ENCODE peak calls at places on chromosomes 7 and 10, in four cellular contexts. One of them, this sample, is unnamed.
A peak's percentile ranks its signal among the peaks of the same experiment; 100 is the strongest.

GRCh38 chr10:17200885-17201164 is 647 bp downstream of the TRDMT1 start:
- DNase-seq in tibial nerve: peak; percentile 42
- DNase-seq in gastrocnemius medialis: no peak
- DNase-seq in A549: peak; percentile 67
- DNase-seq in this sample: no peak

GRCh38 chr7:48548667-48549066 is 375.7 kb upstream of the CDC14C start:
- DNase-seq in tibial nerve: no peak
- DNase-seq in gastrocnemius medialis: no peak
- DNase-seq in A549: no peak
- DNase-seq in this sample: no peak

GRCh38 chr7:40310213-40310612 is 175.4 kb downstream of the SUGCT start:
- DNase-seq in tibial nerve: no peak
- DNase-seq in gastrocnemius medialis: no peak
- DNase-seq in A549: no peak
- DNase-seq in this sample: no peak

GRCh38 chr10:125083576-125083920 is 76.8 kb downstream of the CTBP2 start:
- DNase-seq in tibial nerve: no peak
- DNase-seq in gastrocnemius medialis: peak; percentile 76
- DNase-seq in A549: peak; percentile 77
- DNase-seq in this sample: no peak

GRCh38 chr7:35548291-35548690 is 146.6 kb downstream of the HERPUD2 start:
- DNase-seq in tibial nerve: no peak
- DNase-seq in gastrocnemius medialis: no peak
- DNase-seq in A549: no peak
- DNase-seq in this sample: no peak

GRCh38 chr10:71868192-71868697 is 17.2 kb upstream of the PSAP start:
- DNase-seq in tibial nerve: peak; percentile 38
- DNase-seq in gastrocnemius medialis: peak; percentile 90
- DNase-seq in A549: peak; percentile 80
- DNase-seq in this sample: peak; percentile 76

GRCh38 chr10:42990721-42991441 is 86.0 kb upstream of the RET start:
- DNase-seq in tibial nerve: no peak
- DNase-seq in gastrocnemius medialis: no peak
- DNase-seq in A549: no peak
- DNase-seq in this sample: no peak

GRCh38 chr7:114086906-114087651 is 168.3 kb upstream of the PPP1R3A start:
- DNase-seq in tibial nerve: no peak
- DNase-seq in gastrocnemius medialis: peak; percentile 5
- DNase-seq in A549: no peak
- DNase-seq in this sample: no peak

GRCh38 chr7:20816389-20816959 is 29.8 kb upstream of the SP8 start:
- DNase-seq in tibial nerve: no peak
- DNase-seq in gastrocnemius medialis: no peak
- DNase-seq in A549: no peak
- DNase-seq in this sample: no peak

GRCh38 chr10:13206091-13206490 is 28.1 kb downstream of the UCMA start:
- DNase-seq in tibial nerve: no peak
- DNase-seq in gastrocnemius medialis: no peak
- DNase-seq in A549: no peak
- DNase-seq in this sample: no peak

GRCh38 chr10:100659361-100660098 is 85.9 kb upstream of the PAX2 start:
- DNase-seq in tibial nerve: no peak
- DNase-seq in gastrocnemius medialis: no peak
- DNase-seq in A549: no peak
- DNase-seq in this sample: no peak

GRCh38 chr10:11472158-11472753 is 139.2 kb downstream of the USP6NL start:
- DNase-seq in tibial nerve: peak; percentile 49
- DNase-seq in gastrocnemius medialis: peak; percentile 16
- DNase-seq in A549: peak; percentile 65
- DNase-seq in this sample: peak; percentile 35

GRCh38 chr10:102856758-102857424 is 2.8 kb downstream of the BORCS7 start:
- DNase-seq in tibial nerve: no peak
- DNase-seq in gastrocnemius medialis: no peak
- DNase-seq in A549: no peak
- DNase-seq in this sample: no peak

GRCh38 chr10:104045151-104046089 is 40.3 kb downstream of the COL17A1 start:
- DNase-seq in tibial nerve: no peak
- DNase-seq in gastrocnemius medialis: no peak
- DNase-seq in A549: peak; percentile 78
- DNase-seq in this sample: peak; percentile 74

GRCh38 chr10:122882798-122883197 is 3.4 kb upstream of the FAM24B start:
- DNase-seq in tibial nerve: no peak
- DNase-seq in gastrocnemius medialis: no peak
- DNase-seq in A549: no peak
- DNase-seq in this sample: no peak

GRCh38 chr10:90674927-90675326 is 182.9 kb downstream of the HTR7 start:
- DNase-seq in tibial nerve: no peak
- DNase-seq in gastrocnemius medialis: no peak
- DNase-seq in A549: no peak
- DNase-seq in this sample: no peak

GRCh38 chr7:21851445-21852043 is 94.2 kb downstream of the CDCA7L start:
- DNase-seq in tibial nerve: no peak
- DNase-seq in gastrocnemius medialis: no peak
- DNase-seq in A549: no peak
- DNase-seq in this sample: no peak

GRCh38 chr10:97028126-97028831 is 157.5 kb downstream of the SLIT1 start:
- DNase-seq in tibial nerve: no peak
- DNase-seq in gastrocnemius medialis: no peak
- DNase-seq in A549: no peak
- DNase-seq in this sample: peak; percentile 52

GRCh38 chr7:114977277-114977676 is 55.4 kb downstream of the MDFIC start:
- DNase-seq in tibial nerve: no peak
- DNase-seq in gastrocnemius medialis: no peak
- DNase-seq in A549: no peak
- DNase-seq in this sample: no peak

GRCh38 chr10:69718951-69719350 is 82.8 kb upstream of the COL13A1 start:
- DNase-seq in tibial nerve: no peak
- DNase-seq in gastrocnemius medialis: no peak
- DNase-seq in A549: no peak
- DNase-seq in this sample: no peak

GRCh38 chr7:20539201-20539600 is 76.3 kb upstream of the ABCB5 start:
- DNase-seq in tibial nerve: no peak
- DNase-seq in gastrocnemius medialis: no peak
- DNase-seq in A549: peak; percentile 52
- DNase-seq in this sample: no peak

GRCh38 chr10:103693070-103693811 is 162.1 kb downstream of the SH3PXD2A start:
- DNase-seq in tibial nerve: no peak
- DNase-seq in gastrocnemius medialis: no peak
- DNase-seq in A549: no peak
- DNase-seq in this sample: no peak

GRCh38 chr10:101835406-101835805 is 8.2 kb downstream of the KCNIP2 start:
- DNase-seq in tibial nerve: no peak
- DNase-seq in gastrocnemius medialis: no peak
- DNase-seq in A549: no peak
- DNase-seq in this sample: no peak

GRCh38 chr10:118175148-118175547 is 128.4 kb upstream of the RAB11FIP2 start:
- DNase-seq in tibial nerve: no peak
- DNase-seq in gastrocnemius medialis: no peak
- DNase-seq in A549: no peak
- DNase-seq in this sample: no peak

GRCh38 chr7:157013602-157014549 is 3.4 kb upstream of the MNX1 start:
- DNase-seq in tibial nerve: no peak
- DNase-seq in gastrocnemius medialis: no peak
- DNase-seq in A549: no peak
- DNase-seq in this sample: no peak

GRCh38 chr7:117673839-117674238 is 194.0 kb downstream of the CFTR start:
- DNase-seq in tibial nerve: no peak
- DNase-seq in gastrocnemius medialis: no peak
- DNase-seq in A549: peak; percentile 60
- DNase-seq in this sample: no peak

GRCh38 chr7:24700446-24701044 is 56.7 kb downstream of the GSDME start:
- DNase-seq in tibial nerve: no peak
- DNase-seq in gastrocnemius medialis: no peak
- DNase-seq in A549: no peak
- DNase-seq in this sample: no peak

GRCh38 chr7:158568974-158569857 is 18.4 kb downstream of the PTPRN2 start:
- DNase-seq in tibial nerve: no peak
- DNase-seq in gastrocnemius medialis: no peak
- DNase-seq in A549: no peak
- DNase-seq in this sample: no peak

GRCh38 chr10:67883710-67884312 is 645 bp upstream of the SIRT1 start:
- DNase-seq in tibial nerve: no peak
- DNase-seq in gastrocnemius medialis: no peak
- DNase-seq in A549: no peak
- DNase-seq in this sample: no peak

GRCh38 chr10:67884313-67884841 is at the start of gene SIRT1:
- DNase-seq in tibial nerve: peak; percentile 96
- DNase-seq in gastrocnemius medialis: peak; percentile 97
- DNase-seq in A549: peak; percentile 96
- DNase-seq in this sample: peak; percentile 94

DNA sequence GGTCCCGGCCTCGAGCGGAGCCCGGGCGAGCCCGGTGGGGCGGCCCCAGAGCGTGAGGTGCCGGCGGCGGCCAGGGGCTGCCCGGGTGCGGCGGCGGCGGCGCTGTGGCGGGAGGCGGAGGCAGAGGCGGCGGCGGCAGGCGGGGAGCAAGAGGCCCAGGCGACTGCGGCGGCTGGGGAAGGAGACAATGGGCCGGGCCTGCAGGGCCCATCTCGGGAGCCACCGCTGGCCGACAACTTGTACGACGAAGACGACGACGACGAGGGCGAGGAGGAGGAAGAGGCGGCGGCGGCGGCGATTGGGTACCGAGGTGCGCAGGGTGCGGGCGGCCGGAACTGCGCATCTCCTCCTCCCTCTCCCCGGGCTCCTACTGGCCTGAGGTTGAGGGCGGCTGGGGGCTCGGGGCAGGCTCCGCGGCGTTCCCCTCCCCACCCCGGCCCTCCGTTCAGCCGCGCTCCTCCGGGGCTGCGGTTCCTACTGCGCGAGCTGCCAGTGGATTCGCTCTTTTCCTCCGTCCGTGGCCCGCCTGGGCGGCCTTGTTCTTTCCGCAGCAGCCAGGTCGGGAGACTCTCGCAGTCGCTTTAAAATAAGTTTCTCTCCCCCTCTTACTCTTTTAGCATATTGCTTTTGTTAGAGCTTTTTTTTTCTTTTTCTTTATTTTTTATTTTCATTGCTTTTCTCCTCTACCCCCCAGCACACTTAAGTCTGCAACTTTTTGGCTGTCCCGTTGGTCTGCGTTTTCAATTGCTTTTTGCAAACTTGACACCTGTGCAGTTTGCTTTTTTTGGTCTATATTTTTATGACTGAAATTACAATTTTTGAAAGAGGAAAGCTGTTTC is 605 bp downstream of the SIRT1 start:
- DNase-seq in tibial nerve: peak; percentile 59
- DNase-seq in gastrocnemius medialis: peak; percentile 78
- DNase-seq in A549: peak; percentile 83
- DNase-seq in this sample: peak; percentile 81
- TF ChIP-seq POLR2A in tibial nerve: no peak
- TF ChIP-seq POLR2A in gastrocnemius medialis: peak; percentile 72
- TF ChIP-seq POLR2A in A549: peak; percentile 19
- TF ChIP-seq POLR2A in this sample: no peak

GRCh38 chr7:1233328-1234048 is 816 bp downstream of the UNCX start:
- DNase-seq in tibial nerve: no peak
- DNase-seq in gastrocnemius medialis: no peak
- DNase-seq in A549: peak; percentile 52
- DNase-seq in this sample: no peak

GRCh38 chr7:1231214-1232102 is 1.2 kb upstream of the UNCX start:
- DNase-seq in tibial nerve: no peak
- DNase-seq in gastrocnemius medialis: no peak
- DNase-seq in A549: no peak
- DNase-seq in this sample: no peak

GRCh38 chr7:1232103-1232466 is 587 bp upstream of the UNCX start:
- DNase-seq in tibial nerve: no peak
- DNase-seq in gastrocnemius medialis: no peak
- DNase-seq in A549: no peak
- DNase-seq in this sample: no peak

GRCh38 chr7:1234049-1234691 is 1.5 kb downstream of the UNCX start:
- DNase-seq in tibial nerve: no peak
- DNase-seq in gastrocnemius medialis: no peak
- DNase-seq in A549: no peak
- DNase-seq in this sample: no peak

GRCh38 chr7:1232623-1233327 is at the start of gene UNCX:
- DNase-seq in tibial nerve: no peak
- DNase-seq in gastrocnemius medialis: no peak
- DNase-seq in A549: no peak
- DNase-seq in this sample: no peak
- TF ChIP-seq POLR2A in tibial nerve: no peak
- TF ChIP-seq POLR2A in gastrocnemius medialis: no peak
- TF ChIP-seq POLR2A in A549: no peak
- TF ChIP-seq POLR2A in this sample: no peak

GRCh38 chr7:19110026-19110777 is 7.2 kb downstream of the TWIST1 start:
- DNase-seq in tibial nerve: no peak
- DNase-seq in gastrocnemius medialis: no peak
- DNase-seq in A549: no peak
- DNase-seq in this sample: no peak

GRCh38 chr7:19111474-19112143 is 5.8 kb downstream of the TWIST1 start:
- DNase-seq in tibial nerve: no peak
- DNase-seq in gastrocnemius medialis: no peak
- DNase-seq in A549: no peak
- DNase-seq in this sample: no peak

GRCh38 chr7:19108985-19109946 is 8.2 kb downstream of the TWIST1 start:
- DNase-seq in tibial nerve: no peak
- DNase-seq in gastrocnemius medialis: no peak
- DNase-seq in A549: no peak
- DNase-seq in this sample: no peak

GRCh38 chr7:19112290-19113000 is 5.0 kb downstream of the TWIST1 start:
- DNase-seq in tibial nerve: no peak
- DNase-seq in gastrocnemius medialis: no peak
- DNase-seq in A549: no peak
- DNase-seq in this sample: no peak

DNA sequence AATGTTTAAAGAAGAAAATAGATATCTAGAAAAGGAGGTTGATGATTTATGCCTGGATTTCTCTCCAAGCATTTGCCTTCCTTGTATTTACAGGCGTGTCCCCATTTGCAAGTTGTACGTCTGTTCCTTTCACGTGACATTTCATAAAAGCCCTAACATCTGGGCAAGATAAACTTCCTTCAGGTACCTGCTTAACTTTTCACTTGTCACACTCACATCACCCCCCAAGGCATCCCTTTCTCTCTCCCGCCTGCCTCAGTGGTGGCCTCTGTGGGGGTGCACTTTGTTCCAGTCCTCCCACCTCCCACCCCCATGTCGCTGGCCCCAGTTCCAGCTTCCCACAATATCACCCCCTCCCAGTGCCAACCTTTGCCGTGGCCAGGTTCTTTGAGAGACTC is 6.7 kb downstream of the TWIST1 start:
- DNase-seq in tibial nerve: no peak
- DNase-seq in gastrocnemius medialis: no peak
- DNase-seq in A549: no peak
- DNase-seq in this sample: no peak
- TF ChIP-seq POLR2A in tibial nerve: no peak
- TF ChIP-seq POLR2A in gastrocnemius medialis: no peak
- TF ChIP-seq POLR2A in A549: no peak
- TF ChIP-seq POLR2A in this sample: no peak

GRCh38 chr7:90209776-90210175 is 1.8 kb upstream of the STEAP2 start:
- DNase-seq in tibial nerve: no peak
- DNase-seq in gastrocnemius medialis: no peak
- DNase-seq in A549: no peak
- DNase-seq in this sample: no peak

GRCh38 chr7:90210475-90210874 is 1.1 kb upstream of the STEAP2 start:
- DNase-seq in tibial nerve: no peak
- DNase-seq in gastrocnemius medialis: no peak
- DNase-seq in A549: no peak
- DNase-seq in this sample: no peak

GRCh38 chr7:90210925-90211324 is 615 bp upstream of the STEAP2 start:
- DNase-seq in tibial nerve: no peak
- DNase-seq in gastrocnemius medialis: no peak
- DNase-seq in A549: no peak
- DNase-seq in this sample: no peak

GRCh38 chr7:90212149-90212495 is 582 bp downstream of the STEAP2 start:
- DNase-seq in tibial nerve: no peak
- DNase-seq in gastrocnemius medialis: no peak
- DNase-seq in A549: peak; percentile 25
- DNase-seq in this sample: no peak

GRCh38 chr7:90211391-90212148 is at the start of gene STEAP2:
- DNase-seq in tibial nerve: peak; percentile 75
- DNase-seq in gastrocnemius medialis: peak; percentile 26
- DNase-seq in A549: peak; percentile 94
- DNase-seq in this sample: peak; percentile 79
- TF ChIP-seq POLR2A in tibial nerve: no peak
- TF ChIP-seq POLR2A in gastrocnemius medialis: no peak
- TF ChIP-seq POLR2A in A549: peak; percentile 65
- TF ChIP-seq POLR2A in this sample: peak; percentile 48